ENCODE peak calls at places on chromosomes 12 and 14, in six cellular contexts. One of them, this sample, is unnamed.

GRCh38 chr12:48350249-48351021 is at the start of gene ZNF641:
- DNase-seq in NB4: peak; percentile 89
- DNase-seq in HEK293T: peak; percentile 77
- DNase-seq in Kasumi-1: peak; percentile 66
- DNase-seq in endothelial cell: peak; percentile 67
- DNase-seq in stimulated activated CD4-positive, alpha-beta T cell treated with anti-CD3 and anti-CD28 coated beads, TNF-alpha, amount 100 ng/mL, for 1 hour: peak; percentile 75
- DNase-seq in this sample: peak; percentile 65

GRCh38 chr12:84697141-84697540 is 215.5 kb downstream of the SLC6A15 start:
- DNase-seq in NB4: no peak
- DNase-seq in HEK293T: no peak
- DNase-seq in Kasumi-1: no peak
- DNase-seq in endothelial cell: no peak
- DNase-seq in stimulated activated CD4-positive, alpha-beta T cell treated with anti-CD3 and anti-CD28 coated beads, TNF-alpha, amount 100 ng/mL, for 1 hour: no peak
- DNase-seq in this sample: no peak

GRCh38 chr12:52814710-52815155 is 817 bp upstream of the KRT4 start:
- DNase-seq in NB4: no peak
- DNase-seq in HEK293T: no peak
- DNase-seq in Kasumi-1: no peak
- DNase-seq in endothelial cell: no peak
- DNase-seq in stimulated activated CD4-positive, alpha-beta T cell treated with anti-CD3 and anti-CD28 coated beads, TNF-alpha, amount 100 ng/mL, for 1 hour: no peak
- DNase-seq in this sample: no peak

GRCh38 chr14:54697806-54698205 is 130.9 kb downstream of the SAMD4A start:
- DNase-seq in NB4: no peak
- DNase-seq in HEK293T: no peak
- DNase-seq in Kasumi-1: no peak
- DNase-seq in endothelial cell: no peak
- DNase-seq in stimulated activated CD4-positive, alpha-beta T cell treated with anti-CD3 and anti-CD28 coated beads, TNF-alpha, amount 100 ng/mL, for 1 hour: no peak
- DNase-seq in this sample: no peak

GRCh38 chr14:99042376-99043257 is 229.4 kb downstream of the BCL11B start:
- DNase-seq in NB4: no peak
- DNase-seq in HEK293T: no peak
- DNase-seq in Kasumi-1: no peak
- DNase-seq in endothelial cell: no peak
- DNase-seq in stimulated activated CD4-positive, alpha-beta T cell treated with anti-CD3 and anti-CD28 coated beads, TNF-alpha, amount 100 ng/mL, for 1 hour: no peak
- DNase-seq in this sample: no peak

GRCh38 chr14:39265741-39266588 is 32.2 kb downstream of the MIA2 start:
- DNase-seq in NB4: peak; percentile 50
- DNase-seq in HEK293T: no peak
- DNase-seq in Kasumi-1: peak; percentile 57
- DNase-seq in endothelial cell: no peak
- DNase-seq in stimulated activated CD4-positive, alpha-beta T cell treated with anti-CD3 and anti-CD28 coated beads, TNF-alpha, amount 100 ng/mL, for 1 hour: no peak
- DNase-seq in this sample: no peak

GRCh38 chr12:94649349-94650142 is 811 bp downstream of the TMCC3 start:
- DNase-seq in NB4: peak; percentile 18
- DNase-seq in HEK293T: peak; percentile 50
- DNase-seq in Kasumi-1: no peak
- DNase-seq in endothelial cell: peak; percentile 58
- DNase-seq in stimulated activated CD4-positive, alpha-beta T cell treated with anti-CD3 and anti-CD28 coated beads, TNF-alpha, amount 100 ng/mL, for 1 hour: no peak
- DNase-seq in this sample: no peak

GRCh38 chr14:93965287-93965821 is 11.0 kb downstream of the ASB2 start:
- DNase-seq in NB4: no peak
- DNase-seq in HEK293T: no peak
- DNase-seq in Kasumi-1: no peak
- DNase-seq in endothelial cell: no peak
- DNase-seq in stimulated activated CD4-positive, alpha-beta T cell treated with anti-CD3 and anti-CD28 coated beads, TNF-alpha, amount 100 ng/mL, for 1 hour: no peak
- DNase-seq in this sample: no peak

GRCh38 chr12:57243521-57244305 is 7.3 kb downstream of the STAC3 start:
- DNase-seq in NB4: peak; percentile 88
- DNase-seq in HEK293T: peak; percentile 80
- DNase-seq in Kasumi-1: peak; percentile 75
- DNase-seq in endothelial cell: peak; percentile 80
- DNase-seq in stimulated activated CD4-positive, alpha-beta T cell treated with anti-CD3 and anti-CD28 coated beads, TNF-alpha, amount 100 ng/mL, for 1 hour: peak; percentile 60
- DNase-seq in this sample: peak; percentile 74

GRCh38 chr14:37171678-37172023 is 755 bp downstream of the SLC25A21 start:
- DNase-seq in NB4: no peak
- DNase-seq in HEK293T: no peak
- DNase-seq in Kasumi-1: no peak
- DNase-seq in endothelial cell: no peak
- DNase-seq in stimulated activated CD4-positive, alpha-beta T cell treated with anti-CD3 and anti-CD28 coated beads, TNF-alpha, amount 100 ng/mL, for 1 hour: no peak
- DNase-seq in this sample: no peak

GRCh38 chr12:50545783-50546182 is 41.0 kb downstream of the DIP2B start:
- DNase-seq in NB4: no peak
- DNase-seq in HEK293T: no peak
- DNase-seq in Kasumi-1: no peak
- DNase-seq in endothelial cell: no peak
- DNase-seq in stimulated activated CD4-positive, alpha-beta T cell treated with anti-CD3 and anti-CD28 coated beads, TNF-alpha, amount 100 ng/mL, for 1 hour: no peak
- DNase-seq in this sample: no peak

GRCh38 chr12:120091371-120092090 is 25.0 kb downstream of the RAB35 start:
- DNase-seq in NB4: no peak
- DNase-seq in HEK293T: no peak
- DNase-seq in Kasumi-1: no peak
- DNase-seq in endothelial cell: no peak
- DNase-seq in stimulated activated CD4-positive, alpha-beta T cell treated with anti-CD3 and anti-CD28 coated beads, TNF-alpha, amount 100 ng/mL, for 1 hour: no peak
- DNase-seq in this sample: no peak

GRCh38 chr14:31243860-31244259 is 36.3 kb upstream of the HECTD1 start:
- DNase-seq in NB4: no peak
- DNase-seq in HEK293T: no peak
- DNase-seq in Kasumi-1: no peak
- DNase-seq in endothelial cell: no peak
- DNase-seq in stimulated activated CD4-positive, alpha-beta T cell treated with anti-CD3 and anti-CD28 coated beads, TNF-alpha, amount 100 ng/mL, for 1 hour: no peak
- DNase-seq in this sample: no peak

GRCh38 chr12:79420146-79420618 is 270.6 kb downstream of the PAWR start:
- DNase-seq in NB4: peak; percentile 12
- DNase-seq in HEK293T: peak; percentile 32
- DNase-seq in Kasumi-1: peak; percentile 54
- DNase-seq in endothelial cell: no peak
- DNase-seq in stimulated activated CD4-positive, alpha-beta T cell treated with anti-CD3 and anti-CD28 coated beads, TNF-alpha, amount 100 ng/mL, for 1 hour: no peak
- DNase-seq in this sample: no peak

This sample was measured in T-cell.